ENCODE peak calls at places on chromosomes 16 and 17, in ten cellular contexts. S is lower leg skin, D is suprapubic skin, C is uterus, W is keratinocyte, A is choroid plexus epithelial cell, N is WTC11, B is ovary, J is BE2C, X is mesothelial cell of epicardium. Z is an unnamed sample.

GRCh38 chr17:17063546-17064122 is 21.4 kb downstream of the MPRIP start:
- DNase-seq in S (peak), D (no peak), C (no peak), W (no peak), A (no peak), N (no peak), B (no peak), J (no peak), X (no peak), Z (no peak)

GRCh38 chr16:89330177-89330856 is 112.8 kb downstream of the ZNF778 start:
- DNase-seq in S (no peak), D (no peak), C (no peak), W (peak), A (peak), N (peak), B (no peak), J (no peak), X (no peak), Z (no peak)

GRCh38 chr16:77172964-77173363 is 18.0 kb upstream of the MON1B start:
- DNase-seq in S (no peak), D (no peak), C (no peak), W (no peak), A (peak), N (no peak), B (no peak), J (no peak), X (no peak), Z (no peak)

GRCh38 chr17:45149669-45150603 is 1.7 kb downstream of the HEXIM1 start:
- DNase-seq in S (peak), D (peak), C (peak), W (no peak), A (peak), N (peak), B (peak), J (peak), X (peak), Z (no peak)

GRCh38 chr17:76353004-76353598 is 615 bp downstream of the PRPSAP1 start:
- DNase-seq in S (no peak), D (no peak), C (no peak), W (no peak), A (no peak), N (no peak), B (peak), J (peak), X (no peak), Z (no peak)

GRCh38 chr16:1469693-1470201 is 5.1 kb downstream of the CLCN7 start:
- DNase-seq in S (no peak), D (no peak), C (no peak), W (no peak), A (no peak), N (no peak), B (no peak), J (no peak), X (no peak), Z (no peak)

GRCh38 chr16:24999088-24999670 is 16.0 kb downstream of the ARHGAP17 start:
- DNase-seq in S (no peak), D (no peak), C (no peak), W (no peak), A (no peak), N (no peak), B (no peak), J (no peak), X (no peak), Z (no peak)

GRCh38 chr16:87345721-87346424 is 28.7 kb upstream of the C16orf95 start:
- DNase-seq in S (no peak), D (no peak), C (no peak), W (no peak), A (no peak), N (no peak), B (no peak), J (no peak), X (no peak), Z (no peak)

GRCh38 chr16:25747160-25747758 is 55.5 kb downstream of the HS3ST4 start:
- DNase-seq in S (no peak), D (no peak), C (no peak), W (no peak), A (no peak), N (peak), B (no peak), J (no peak), X (peak), Z (peak)

GRCh38 chr17:48068491-48068961 is 20.4 kb downstream of the NFE2L1 start:
- DNase-seq in S (no peak), D (no peak), C (no peak), W (no peak), A (peak), N (peak), B (no peak), J (peak), X (no peak), Z (no peak)

GRCh38 chr17:75763613-75764416 is 1.2 kb downstream of the GALK1 start:
- DNase-seq in S (no peak), D (no peak), C (no peak), W (no peak), A (no peak), N (no peak), B (peak), J (no peak), X (no peak), Z (no peak)

GRCh38 chr16:77951788-77952187 is 70.6 kb upstream of the CLEC3A start:
- DNase-seq in S (no peak), D (no peak), C (no peak), W (no peak), A (peak), N (no peak), B (no peak), J (no peak), X (no peak), Z (no peak)

GRCh38 chr16:28001642-28002041 is 61.9 kb downstream of the GSG1L start:
- DNase-seq in S (no peak), D (no peak), C (no peak), W (no peak), A (no peak), N (no peak), B (no peak), J (no peak), X (no peak), Z (no peak)

GRCh38 chr16:85752511-85753420 is 1.9 kb upstream of the C16orf74 start:
- DNase-seq in S (no peak), D (no peak), C (peak), W (no peak), A (peak), N (peak), B (peak), J (peak), X (peak), Z (peak)

DNA sequence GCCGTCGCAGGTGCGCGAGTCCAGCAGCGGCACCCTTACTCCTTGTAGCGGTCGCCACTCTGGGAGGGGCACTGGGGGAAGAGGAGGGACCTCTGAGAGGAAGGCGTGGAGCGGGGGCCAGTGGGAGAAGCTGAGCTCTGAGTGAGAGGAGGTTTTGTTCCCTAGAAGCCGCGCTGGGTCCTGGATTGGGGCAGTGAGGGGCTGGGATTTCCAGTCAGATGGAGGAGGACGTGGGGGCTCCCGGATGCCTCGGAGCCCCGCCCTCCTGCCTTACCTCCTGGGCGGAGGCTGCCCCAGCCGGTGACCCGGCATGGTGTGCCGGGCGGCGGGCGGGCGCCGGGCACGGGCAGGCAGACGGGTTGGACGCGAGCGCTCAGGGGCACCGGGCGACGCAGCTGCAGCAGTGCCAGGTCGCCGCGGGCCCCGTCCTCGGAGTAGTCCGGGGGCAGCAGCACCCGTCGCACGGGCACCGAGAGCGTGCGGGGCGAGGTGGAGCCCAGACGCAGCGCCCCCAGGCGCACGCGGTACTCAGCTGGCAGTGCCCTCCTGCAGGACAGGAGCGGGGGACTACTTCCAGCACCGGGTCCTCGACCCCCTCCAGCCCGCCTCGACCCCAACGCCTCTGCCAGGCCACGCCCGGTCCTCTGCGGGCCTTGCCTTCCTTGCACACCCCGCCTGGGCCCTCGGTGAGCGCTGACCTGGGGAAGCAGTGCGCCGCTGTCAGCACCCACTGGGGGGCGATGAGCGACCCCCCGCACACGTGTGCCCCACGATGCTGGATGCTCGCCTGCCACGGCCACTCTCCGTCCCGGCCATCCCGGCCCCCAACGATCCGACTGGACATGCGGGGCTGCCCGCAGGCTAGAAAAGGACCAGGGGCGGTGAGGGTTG is 2.0 kb downstream of the PRSS33 start:
- DNase-seq in S (no peak), D (peak), C (peak), W (no peak), A (no peak), N (peak), B (no peak), J (no peak), X (no peak), Z (no peak)
- TF ChIP-seq CTCF in S (no peak), D (no peak), C (no peak), W (no peak), A (no peak), N (no peak), B (no peak), J (no peak), X (no peak), Z (no peak)

GRCh38 chr17:40061532-40062038 is 1.2 kb upstream of the THRA start:
- DNase-seq in S (no peak), D (no peak), C (no peak), W (no peak), A (no peak), N (no peak), B (peak), J (no peak), X (no peak), Z (no peak)

GRCh38 chr17:40063915-40064531 is 1.3 kb downstream of the THRA start:
- DNase-seq in S (no peak), D (no peak), C (no peak), W (no peak), A (no peak), N (no peak), B (no peak), J (peak), X (no peak), Z (no peak)

GRCh38 chr17:40063034-40063765 is 435 bp downstream of the THRA start:
- DNase-seq in S (peak), D (peak), C (peak), W (no peak), A (peak), N (peak), B (peak), J (peak), X (peak), Z (peak)

GRCh38 chr17:40060887-40061480 is 1.8 kb upstream of the THRA start:
- DNase-seq in S (no peak), D (no peak), C (no peak), W (no peak), A (no peak), N (no peak), B (no peak), J (no peak), X (no peak), Z (no peak)

GRCh38 chr17:40062347-40063033 is at the start of gene THRA:
- DNase-seq in S (peak), D (no peak), C (peak), W (no peak), A (peak), N (peak), B (peak), J (peak), X (peak), Z (peak)
- TF ChIP-seq CTCF in S (no peak), D (no peak), C (peak), W (no peak), A (no peak), N (no peak), B (no peak), J (no peak), X (no peak), Z (no peak)

GRCh38 chr17:70622382-70623260 is 453.3 kb downstream of the KCNJ2 start:
- DNase-seq in S (no peak), D (no peak), C (no peak), W (no peak), A (peak), N (peak), B (no peak), J (peak), X (peak), Z (peak)
- TF ChIP-seq CTCF in S (no peak), D (no peak), C (no peak), W (peak), A (peak), N (peak), B (no peak), J (peak), X (peak), Z (peak)

GRCh38 chr17:53516643-53517042 is 306.1 kb upstream of the KIF2B start:
- DNase-seq in S (no peak), D (no peak), C (no peak), W (no peak), A (no peak), N (no peak), B (no peak), J (peak), X (no peak), Z (no peak)
- TF ChIP-seq CTCF in S (no peak), D (no peak), C (no peak), W (peak), A (no peak), N (no peak), B (no peak), J (peak), X (no peak), Z (peak)

DNA sequence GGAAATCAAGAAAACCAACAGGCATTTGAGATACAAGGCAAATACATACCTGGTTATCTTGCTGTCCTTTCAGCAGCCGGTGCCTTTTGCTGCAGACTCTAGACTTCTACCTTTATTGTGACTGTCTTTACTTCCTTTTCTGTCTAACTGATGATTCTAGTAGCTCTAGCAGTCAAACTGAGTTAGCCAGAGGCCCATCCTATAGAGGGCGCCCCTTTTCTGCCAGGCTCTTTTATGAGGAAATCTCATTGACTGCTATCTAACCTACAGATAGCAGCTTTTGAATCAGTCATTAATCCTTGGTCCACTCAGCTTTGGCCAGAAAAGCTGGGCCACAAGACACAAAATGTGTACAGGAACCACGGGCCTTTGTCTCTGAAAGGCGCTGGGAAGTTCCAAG is 87.5 kb upstream of the WSB1 start:
- DNase-seq in S (no peak), D (no peak), C (no peak), W (no peak), A (peak), N (peak), B (no peak), J (no peak), X (no peak), Z (no peak)
- TF ChIP-seq CTCF in S (no peak), D (no peak), C (no peak), W (peak), A (peak), N (no peak), B (no peak), J (peak), X (no peak), Z (no peak)

DNA sequence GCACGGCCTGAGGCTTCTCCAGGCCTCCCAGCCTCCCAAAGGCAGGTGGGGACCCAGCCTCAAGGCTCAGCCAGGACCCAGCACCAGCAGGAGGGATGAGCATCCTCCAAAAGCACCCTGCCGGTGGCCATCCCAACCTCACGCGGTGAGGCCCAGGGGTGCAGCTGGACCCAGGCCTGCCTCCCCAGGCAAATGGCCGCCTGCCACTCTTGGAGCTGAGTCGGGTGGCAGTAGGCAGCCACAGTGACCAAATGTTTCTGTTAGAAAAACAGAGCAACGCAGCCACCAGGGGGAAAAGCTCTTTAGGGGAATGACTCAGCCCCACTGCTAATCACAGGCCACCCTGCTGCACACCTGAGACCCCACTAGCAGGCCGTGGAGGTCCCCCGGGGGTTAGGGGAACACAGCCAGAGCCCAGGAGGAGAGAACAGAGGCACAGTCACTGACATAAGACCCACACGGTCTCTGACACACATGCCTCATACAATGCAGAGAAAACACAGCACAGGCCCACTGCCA is 12.5 kb downstream of the BCAR1 start:
- DNase-seq in S (no peak), D (no peak), C (no peak), W (no peak), A (no peak), N (peak), B (no peak), J (peak), X (no peak), Z (no peak)
- TF ChIP-seq CTCF in S (no peak), D (no peak), C (no peak), W (peak), A (peak), N (no peak), B (peak), J (peak), X (no peak), Z (peak)